ENCODE peak calls at places on chromosome 15, in six cellular contexts. One of them, this sample, is unnamed.

GRCh38 chr15:99981839-99982658 is 248.8 kb upstream of the LYSMD4 start:
- DNase-seq in T-helper 2 cell: no peak
- DNase-seq in SIG-M5: no peak
- DNase-seq in Right ventricle myocardium inferior: no peak
- DNase-seq in AG08396: no peak
- DNase-seq in PC-3: no peak
- DNase-seq in this sample: no peak

GRCh38 chr15:90497912-90498311 is 31.8 kb upstream of the CRTC3 start:
- DNase-seq in AG08396: no peak
- DNase-seq in T-helper 2 cell: no peak
- DNase-seq in SIG-M5: no peak
- DNase-seq in Right ventricle myocardium inferior: no peak
- DNase-seq in PC-3: peak; percentile 94
- DNase-seq in this sample: peak; percentile 73

GRCh38 chr15:76994001-76994400 is 925 bp upstream of the PSTPIP1 start:
- DNase-seq in Right ventricle myocardium inferior: peak; percentile 92
- DNase-seq in T-helper 2 cell: peak; percentile 50
- DNase-seq in SIG-M5: no peak
- DNase-seq in AG08396: no peak
- DNase-seq in PC-3: peak; percentile 45
- DNase-seq in this sample: peak; percentile 66

GRCh38 chr15:70435369-70435768 is 328.0 kb downstream of the UACA start:
- DNase-seq in Right ventricle myocardium inferior: no peak
- DNase-seq in SIG-M5: no peak
- DNase-seq in T-helper 2 cell: no peak
- DNase-seq in AG08396: no peak
- DNase-seq in PC-3: no peak
- DNase-seq in this sample: no peak

GRCh38 chr15:40160021-40160420 is 848 bp upstream of the BUB1B start:
- DNase-seq in Right ventricle myocardium inferior: no peak
- DNase-seq in SIG-M5: no peak
- DNase-seq in AG08396: no peak
- DNase-seq in PC-3: no peak
- DNase-seq in T-helper 2 cell: no peak
- DNase-seq in this sample: no peak

GRCh38 chr15:93331545-93332117 is 242.6 kb upstream of the RGMA start:
- DNase-seq in AG08396: no peak
- DNase-seq in SIG-M5: no peak
- DNase-seq in T-helper 2 cell: no peak
- DNase-seq in PC-3: no peak
- DNase-seq in Right ventricle myocardium inferior: no peak
- DNase-seq in this sample: no peak

GRCh38 chr15:86660012-86660411 is 580.3 kb downstream of the AGBL1 start:
- DNase-seq in AG08396: no peak
- DNase-seq in PC-3: no peak
- DNase-seq in T-helper 2 cell: no peak
- DNase-seq in SIG-M5: no peak
- DNase-seq in Right ventricle myocardium inferior: no peak
- DNase-seq in this sample: no peak

GRCh38 chr15:80489030-80489594 is 84.9 kb downstream of the ARNT2 start:
- DNase-seq in T-helper 2 cell: no peak
- DNase-seq in PC-3: peak; percentile 23
- DNase-seq in AG08396: peak; percentile 52
- DNase-seq in SIG-M5: no peak
- DNase-seq in Right ventricle myocardium inferior: no peak
- DNase-seq in this sample: peak; percentile 37

GRCh38 chr15:81060470-81060869 is 59.7 kb downstream of the TLNRD1 start:
- DNase-seq in AG08396: no peak
- DNase-seq in PC-3: no peak
- DNase-seq in SIG-M5: no peak
- DNase-seq in T-helper 2 cell: no peak
- DNase-seq in Right ventricle myocardium inferior: no peak
- DNase-seq in this sample: no peak

GRCh38 chr15:40093224-40093842 is 15.3 kb downstream of the BMF start:
- DNase-seq in T-helper 2 cell: no peak
- DNase-seq in Right ventricle myocardium inferior: no peak
- DNase-seq in AG08396: no peak
- DNase-seq in PC-3: peak; percentile 66
- DNase-seq in SIG-M5: no peak
- DNase-seq in this sample: peak; percentile 29